ENCODE peak calls at places on chromosomes 5 and 9, in five cellular contexts. R, S, D, J and N are unnamed samples.

GRCh38 chr9:34437006-34437925 is 21.1 kb downstream of the FAM219A start:
- DNase-seq in R (no peak), S (peak), D (peak), J (peak), N (peak)

GRCh38 chr5:164345173-164345572 is 839.8 kb downstream of the MAT2B start:
- DNase-seq in R (no peak), S (peak), D (peak), J (no peak), N (peak)

GRCh38 chr9:109751253-109751652 is 28.7 kb upstream of the PALM2AKAP2 start:
- DNase-seq in R (no peak), S (no peak), D (no peak), J (no peak), N (no peak)

GRCh38 chr5:72510610-72511121 is 3.5 kb upstream of the ZNF366 start:
- DNase-seq in R (peak), S (peak), D (no peak), J (no peak), N (peak)

GRCh38 chr5:96756985-96757384 is 50.8 kb downstream of the ERAP1 start:
- DNase-seq in R (no peak), S (no peak), D (no peak), J (no peak), N (no peak)

GRCh38 chr5:142486581-142486980 is 161.8 kb upstream of the SPRY4 start:
- DNase-seq in R (no peak), S (peak), D (no peak), J (no peak), N (no peak)

GRCh38 chr5:151054713-151055112 is 26.1 kb downstream of the TNIP1 start:
- DNase-seq in R (no peak), S (no peak), D (no peak), J (no peak), N (peak)

GRCh38 chr5:20514145-20514544 is 526.1 kb upstream of the CDH18 start:
- DNase-seq in R (no peak), S (no peak), D (no peak), J (no peak), N (no peak)

GRCh38 chr5:83513081-83513480 is 41.5 kb downstream of the VCAN start:
- DNase-seq in R (no peak), S (no peak), D (no peak), J (no peak), N (no peak)

GRCh38 chr9:101458955-101459631 is 23.5 kb upstream of the ALDOB start:
- DNase-seq in R (no peak), S (peak), D (peak), J (no peak), N (no peak)

GRCh38 chr9:118991366-118992285 is 377.6 kb downstream of the BRINP1 start:
- DNase-seq in R (no peak), S (no peak), D (no peak), J (no peak), N (peak)

GRCh38 chr5:138035605-138036537 is 3.0 kb upstream of the FAM13B start:
- DNase-seq in R (peak), S (peak), D (peak), J (peak), N (peak)

GRCh38 chr9:70156729-70157128 is 102.0 kb upstream of the SMC5 start:
- DNase-seq in R (no peak), S (peak), D (no peak), J (no peak), N (no peak)